ENCODE peak calls at places on chromosome 16, in eight cellular contexts. One of them, this sample, is unnamed.

GRCh38 chr16:75086281-75086680 is 30.3 kb downstream of the LDHD start:
- DNase-seq in M059J: peak
- DNase-seq in H9: no peak
- DNase-seq in KG1: no peak
- DNase-seq in T-helper 17 cell: no peak
- DNase-seq in AG08395: peak
- DNase-seq in Calu3: no peak
- DNase-seq in nucleus accumbens: no peak
- DNase-seq in this sample: no peak

GRCh38 chr16:57863434-57864160 is 61.3 kb upstream of the KIFC3 start:
- DNase-seq in H9: peak
- DNase-seq in KG1: no peak
- DNase-seq in M059J: peak
- DNase-seq in T-helper 17 cell: no peak
- DNase-seq in nucleus accumbens: peak
- DNase-seq in AG08395: peak
- DNase-seq in Calu3: peak
- DNase-seq in this sample: peak

GRCh38 chr16:17348042-17348783 is 122.5 kb downstream of the XYLT1 start:
- DNase-seq in M059J: no peak
- DNase-seq in KG1: no peak
- DNase-seq in nucleus accumbens: no peak
- DNase-seq in Calu3: no peak
- DNase-seq in AG08395: no peak
- DNase-seq in H9: no peak
- DNase-seq in T-helper 17 cell: no peak
- DNase-seq in this sample: no peak

GRCh38 chr16:17850626-17851265 is 380.0 kb upstream of the XYLT1 start:
- DNase-seq in AG08395: no peak
- DNase-seq in H9: no peak
- DNase-seq in T-helper 17 cell: no peak
- DNase-seq in nucleus accumbens: no peak
- DNase-seq in Calu3: no peak
- DNase-seq in M059J: no peak
- DNase-seq in KG1: no peak
- DNase-seq in this sample: no peak

GRCh38 chr16:62035115-62036092 is 834 bp downstream of the CDH8 start:
- DNase-seq in Calu3: no peak
- DNase-seq in T-helper 17 cell: no peak
- DNase-seq in H9: peak
- DNase-seq in M059J: peak
- DNase-seq in KG1: no peak
- DNase-seq in AG08395: no peak
- DNase-seq in nucleus accumbens: no peak
- DNase-seq in this sample: no peak

GRCh38 chr16:84279871-84280270 is 14.8 kb upstream of the WFDC1 start:
- DNase-seq in T-helper 17 cell: no peak
- DNase-seq in nucleus accumbens: no peak
- DNase-seq in M059J: no peak
- DNase-seq in H9: no peak
- DNase-seq in AG08395: no peak
- DNase-seq in Calu3: no peak
- DNase-seq in KG1: no peak
- DNase-seq in this sample: no peak

GRCh38 chr16:14418795-14419225 is 211.2 kb downstream of the PARN start:
- DNase-seq in AG08395: no peak
- DNase-seq in KG1: no peak
- DNase-seq in T-helper 17 cell: no peak
- DNase-seq in H9: no peak
- DNase-seq in nucleus accumbens: no peak
- DNase-seq in Calu3: no peak
- DNase-seq in M059J: no peak
- DNase-seq in this sample: no peak

GRCh38 chr16:15521758-15522509 is 87.5 kb downstream of the BMERB1 start:
- DNase-seq in H9: no peak
- DNase-seq in M059J: no peak
- DNase-seq in KG1: no peak
- DNase-seq in AG08395: no peak
- DNase-seq in nucleus accumbens: no peak
- DNase-seq in Calu3: no peak
- DNase-seq in T-helper 17 cell: no peak
- DNase-seq in this sample: no peak

GRCh38 chr16:67456383-67457140 is 24.4 kb downstream of the ATP6V0D1 start:
- DNase-seq in AG08395: peak
- DNase-seq in nucleus accumbens: peak
- DNase-seq in KG1: no peak
- DNase-seq in M059J: no peak
- DNase-seq in H9: no peak
- DNase-seq in T-helper 17 cell: no peak
- DNase-seq in Calu3: no peak
- DNase-seq in this sample: peak

GRCh38 chr16:2783581-2784375 is 3.6 kb downstream of the PRSS33 start:
- DNase-seq in Calu3: no peak
- DNase-seq in nucleus accumbens: no peak
- DNase-seq in H9: no peak
- DNase-seq in M059J: no peak
- DNase-seq in T-helper 17 cell: no peak
- DNase-seq in KG1: no peak
- DNase-seq in AG08395: no peak
- DNase-seq in this sample: no peak

GRCh38 chr16:68077866-68078725 is 7.1 kb upstream of the NFATC3 start:
- DNase-seq in AG08395: no peak
- DNase-seq in Calu3: no peak
- DNase-seq in H9: no peak
- DNase-seq in M059J: no peak
- DNase-seq in T-helper 17 cell: no peak
- DNase-seq in KG1: no peak
- DNase-seq in nucleus accumbens: no peak
- DNase-seq in this sample: no peak

GRCh38 chr16:87461466-87461975 is 31.3 kb downstream of the ZCCHC14 start:
- DNase-seq in KG1: no peak
- DNase-seq in Calu3: peak
- DNase-seq in H9: peak
- DNase-seq in AG08395: peak
- DNase-seq in T-helper 17 cell: no peak
- DNase-seq in nucleus accumbens: no peak
- DNase-seq in M059J: peak
- DNase-seq in this sample: no peak

GRCh38 chr16:84266451-84266850 is 26.6 kb upstream of the KCNG4 start:
- DNase-seq in H9: peak
- DNase-seq in KG1: no peak
- DNase-seq in T-helper 17 cell: no peak
- DNase-seq in M059J: peak
- DNase-seq in Calu3: peak
- DNase-seq in nucleus accumbens: peak
- DNase-seq in AG08395: peak
- DNase-seq in this sample: peak

GRCh38 chr16:69888005-69888560 is 63.1 kb upstream of the CLEC18A start:
- DNase-seq in KG1: no peak
- DNase-seq in H9: no peak
- DNase-seq in AG08395: no peak
- DNase-seq in Calu3: no peak
- DNase-seq in T-helper 17 cell: no peak
- DNase-seq in nucleus accumbens: no peak
- DNase-seq in M059J: no peak
- DNase-seq in this sample: no peak

GRCh38 chr16:29877266-29877961 is 14.4 kb upstream of the CDIPT start:
- DNase-seq in T-helper 17 cell: no peak
- DNase-seq in AG08395: peak
- DNase-seq in nucleus accumbens: no peak
- DNase-seq in Calu3: no peak
- DNase-seq in H9: peak
- DNase-seq in M059J: no peak
- DNase-seq in KG1: no peak
- DNase-seq in this sample: no peak

GRCh38 chr16:88921603-88921995 is 55.1 kb upstream of the PABPN1L start:
- DNase-seq in M059J: no peak
- DNase-seq in H9: no peak
- DNase-seq in nucleus accumbens: no peak
- DNase-seq in Calu3: no peak
- DNase-seq in KG1: no peak
- DNase-seq in T-helper 17 cell: no peak
- DNase-seq in AG08395: no peak
- DNase-seq in this sample: no peak

GRCh38 chr16:64356267-64356666 is 765.6 kb downstream of the CDH11 start:
- DNase-seq in Calu3: no peak
- DNase-seq in KG1: no peak
- DNase-seq in AG08395: peak
- DNase-seq in T-helper 17 cell: no peak
- DNase-seq in M059J: peak
- DNase-seq in H9: no peak
- DNase-seq in nucleus accumbens: no peak
- DNase-seq in this sample: peak